ENCODE peak calls at places on chromosomes 1 and 21, in eight cellular contexts. G is A673, B is A549, I is choroid plexus epithelial cell, J is thoracic aorta, V is astrocyte of the spinal cord, E is ovary, H is cardiac fibroblast. C is an unnamed sample.

GRCh38 chr1:24742090-24742938 is 2.9 kb upstream of the CLIC4 start:
- DNase-seq in G (no peak), B (no peak), I (peak; percentile 95), J (no peak), V (peak; percentile 63), E (no peak), H (peak; percentile 53), C (no peak)

GRCh38 chr1:201563406-201563780 is 24.5 kb downstream of the NAV1 start:
- DNase-seq in G (no peak), B (no peak), I (no peak), J (no peak), V (no peak), E (no peak), H (no peak), C (no peak)

GRCh38 chr1:231684333-231685244 is 58.0 kb downstream of the DISC1 start:
- DNase-seq in G (no peak), B (no peak), I (no peak), J (no peak), V (peak; percentile 22), E (no peak), H (no peak), C (no peak)

GRCh38 chr1:7698666-7699065 is 72.4 kb upstream of the VAMP3 start:
- DNase-seq in G (no peak), B (no peak), I (no peak), J (no peak), V (no peak), E (no peak), H (no peak), C (no peak)

GRCh38 chr1:157431751-157432150 is 120.6 kb downstream of the FCRL5 start:
- DNase-seq in G (no peak), B (no peak), I (peak; percentile 9), J (no peak), V (peak; percentile 69), E (no peak), H (peak; percentile 80), C (no peak)

GRCh38 chr1:54229281-54229891 is 29.4 kb downstream of the MRPL37 start:
- DNase-seq in G (no peak), B (peak; percentile 38), I (peak; percentile 49), J (no peak), V (peak; percentile 49), E (peak; percentile 53), H (peak; percentile 31), C (no peak)

GRCh38 chr1:225201447-225201846 is 226.4 kb downstream of the LBR start:
- DNase-seq in G (no peak), B (no peak), I (no peak), J (no peak), V (no peak), E (no peak), H (no peak), C (no peak)

GRCh38 chr1:26468911-26469310 is 3.3 kb upstream of the HMGN2 start:
- DNase-seq in G (no peak), B (no peak), I (no peak), J (no peak), V (no peak), E (no peak), H (no peak), C (no peak)

GRCh38 chr1:212966619-212967018 is 16.3 kb downstream of the VASH2 start:
- DNase-seq in G (no peak), B (no peak), I (no peak), J (no peak), V (no peak), E (no peak), H (no peak), C (peak; percentile 31)

GRCh38 chr1:176696109-176696508 is 233.1 kb downstream of the PAPPA2 start:
- DNase-seq in G (no peak), B (no peak), I (peak; percentile 5), J (no peak), V (peak; percentile 31), E (no peak), H (peak; percentile 24), C (no peak)

GRCh38 chr1:203564024-203564423 is 62.6 kb upstream of the ATP2B4 start:
- DNase-seq in G (no peak), B (no peak), I (peak; percentile 51), J (no peak), V (peak; percentile 6), E (no peak), H (peak; percentile 69), C (no peak)

GRCh38 chr1:48061162-48062136 is 64.3 kb upstream of the TRABD2B start:
- DNase-seq in G (peak; percentile 82), B (peak; percentile 38), I (peak; percentile 80), J (no peak), V (peak; percentile 40), E (peak; percentile 25), H (peak; percentile 59), C (no peak)

GRCh38 chr1:101260531-101260930 is 23.7 kb downstream of the S1PR1 start:
- DNase-seq in G (no peak), B (no peak), I (no peak), J (no peak), V (no peak), E (no peak), H (peak; percentile 46), C (no peak)

GRCh38 chr1:16167331-16168143 is 11.7 kb upstream of the EPHA2 start:
- DNase-seq in G (peak; percentile 85), B (peak; percentile 74), I (no peak), J (no peak), V (no peak), E (peak; percentile 74), H (no peak), C (no peak)

GRCh38 chr1:244074559-244075171 is 23.6 kb downstream of the ZBTB18 start:
- DNase-seq in G (no peak), B (no peak), I (no peak), J (no peak), V (no peak), E (no peak), H (no peak), C (no peak)

GRCh38 chr1:175338447-175339135 is 146.0 kb upstream of the KIAA0040 start:
- DNase-seq in G (peak; percentile 46), B (peak; percentile 26), I (no peak), J (no peak), V (no peak), E (no peak), H (no peak), C (no peak)

DNA sequence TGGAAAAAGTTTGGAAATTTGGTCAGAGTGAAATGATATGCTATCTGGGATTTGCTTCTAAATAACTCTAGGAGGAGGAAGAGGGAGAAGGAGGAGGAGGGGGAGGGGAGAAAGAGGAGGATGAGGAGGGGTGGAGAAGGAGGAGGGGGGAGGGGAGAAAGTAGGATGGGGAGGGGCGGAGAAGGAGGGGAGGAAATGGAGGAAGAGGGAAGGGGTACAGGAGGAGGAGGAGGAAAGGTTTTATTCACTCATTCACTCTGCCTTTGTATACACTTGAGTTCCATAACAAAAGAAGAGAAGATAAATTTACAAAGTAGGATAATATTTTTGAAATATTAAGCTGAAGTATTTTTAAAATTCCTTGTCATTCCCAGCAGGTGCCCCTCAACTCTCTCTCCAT is 6.3 kb upstream of the VPS26C start:
- DNase-seq in G (no peak), B (no peak), I (no peak), J (no peak), V (no peak), E (no peak), H (no peak), C (no peak)
- H3K4me3 ChIP-seq in G (no peak overlapping the region), B (no peak overlapping the region), I (no peak overlapping the region), J (no peak overlapping the region), V (no peak overlapping the region), E (no peak overlapping the region), H (no peak overlapping the region), C (no peak overlapping the region)

GRCh38 chr1:222009105-222009730 is 267.3 kb upstream of the DUSP10 start:
- DNase-seq in G (peak; percentile 1), B (peak; percentile 29), I (peak; percentile 48), J (no peak), V (peak; percentile 35), E (no peak), H (peak; percentile 42), C (no peak)
- TF ChIP-seq CTCF in G (peak; percentile 18), B (peak; percentile 68), I (peak; percentile 62), J (peak; percentile 21), V (peak; percentile 44), E (no peak), H (peak; percentile 43), C (no peak)

GRCh38 chr1:211762206-211762605 is 68.4 kb downstream of the LPGAT1 start:
- DNase-seq in G (no peak), B (no peak), I (no peak), J (no peak), V (no peak), E (no peak), H (no peak), C (no peak)
- H3K4me3 ChIP-seq in G (no peak overlapping the region), B (no peak overlapping the region), I (no peak overlapping the region), J (no peak overlapping the region), V (no peak overlapping the region), E (no peak overlapping the region), H (no peak overlapping the region), C (no peak overlapping the region)

DNA sequence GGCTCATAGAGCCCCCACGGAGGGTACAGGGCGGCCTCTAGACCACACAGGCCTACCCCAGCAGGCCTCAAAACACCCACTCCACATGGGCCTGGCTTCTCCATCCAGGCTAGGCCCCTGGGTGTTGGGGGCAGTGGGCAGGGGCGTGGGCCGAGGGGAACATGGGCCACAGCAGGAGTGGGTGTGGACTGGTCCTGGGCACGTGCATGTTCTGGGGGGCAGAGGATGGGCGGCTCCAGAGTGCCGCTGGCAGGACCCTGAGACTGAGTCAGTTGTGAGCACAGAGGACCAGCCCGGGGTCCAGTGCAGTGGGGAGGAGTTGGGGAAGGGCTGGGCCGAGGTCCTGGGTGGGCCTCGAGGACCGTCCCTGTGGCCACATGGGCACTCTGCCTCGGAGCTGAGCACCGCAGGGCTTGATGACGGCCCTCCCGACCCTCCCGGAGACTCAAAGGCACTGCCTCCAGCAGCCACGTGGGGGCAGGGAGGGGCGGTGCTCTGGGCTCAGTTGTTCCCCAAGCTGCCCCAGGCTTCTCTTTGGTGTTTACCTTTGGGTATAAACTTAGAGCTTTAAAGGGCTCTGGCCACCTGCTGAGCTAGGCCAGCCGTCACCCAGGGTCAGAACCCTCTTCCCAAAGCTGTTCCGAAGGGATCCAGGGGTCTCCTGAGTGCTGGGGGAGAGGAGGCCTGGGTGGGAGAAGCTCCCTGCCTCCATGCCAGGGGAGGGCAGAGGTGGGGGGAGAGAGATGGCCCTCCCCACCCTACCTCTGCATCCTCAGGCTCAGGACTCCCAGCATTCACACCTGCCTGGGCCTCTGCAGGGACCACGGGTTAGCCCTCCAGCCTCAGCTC is 79.9 kb downstream of the MORN1 start:
- DNase-seq in G (peak; percentile 87), B (peak; percentile 61), I (peak; percentile 67), J (no peak), V (peak; percentile 62), E (peak; percentile 77), H (peak; percentile 56), C (no peak)
- TF ChIP-seq CTCF in G (peak; percentile 53), B (no peak), I (peak; percentile 58), J (peak; percentile 61), V (peak; percentile 59), E (no peak), H (peak; percentile 52), C (peak; percentile 34)

GRCh38 chr1:22141493-22141892 is 1.4 kb downstream of the WNT4 start:
- DNase-seq in G (no peak), B (no peak), I (peak; percentile 18), J (no peak), V (no peak), E (no peak), H (no peak), C (no peak)
- H3K4me3 ChIP-seq in G (no peak overlapping the region), B (no peak overlapping the region), I (peak overlapping the region; percentile 38), J (no peak overlapping the region), V (peak overlapping the region; percentile 37), E (no peak overlapping the region), H (no peak overlapping the region), C (no peak overlapping the region)

C was measured in coronary artery.